ENCODE peak calls at places on chromosomes 1 and 21, in five cellular contexts. O is mammary epithelial cell; S is heart left ventricle; Z is CD4-positive, alpha-beta T cell; E is testis. T is an unnamed sample.

GRCh38 chr21:36658926-36659325 is 40.0 kb upstream of the SIM2 start:
- DNase-seq in O (no peak), S (no peak), Z (no peak), E (no peak), T (no peak)

GRCh38 chr1:228434674-228435073 is 18.0 kb upstream of the TRIM17 start:
- DNase-seq in O (no peak), S (no peak), Z (no peak), E (peak; percentile 31), T (no peak)

GRCh38 chr1:75133754-75134655 is at the start of gene LHX8:
- DNase-seq in O (no peak), S (no peak), Z (no peak), E (no peak), T (no peak)

GRCh38 chr1:234611799-234612351 is 1.9 kb upstream of the IRF2BP2 start:
- DNase-seq in O (no peak), S (peak; percentile 37), Z (peak; percentile 31), E (no peak), T (peak; percentile 39)

GRCh38 chr1:17587693-17588047 is 48.2 kb downstream of the ARHGEF10L start:
- DNase-seq in O (peak; percentile 24), S (no peak), Z (no peak), E (no peak), T (no peak)

GRCh38 chr1:94417962-94418663 is at the start of gene ABCD3:
- DNase-seq in O (peak; percentile 97), S (peak; percentile 98), Z (peak; percentile 98), E (peak; percentile 98), T (peak; percentile 97)

GRCh38 chr21:26641062-26641461 is 68.0 kb upstream of the CYYR1 start:
- DNase-seq in O (no peak), S (no peak), Z (no peak), E (no peak), T (no peak)

GRCh38 chr1:226310123-226310540 is 1.2 kb upstream of the LIN9 start:
- DNase-seq in O (no peak), S (no peak), Z (no peak), E (no peak), T (no peak)

GRCh38 chr1:94992863-94993563 is 66.1 kb upstream of the CNN3 start:
- DNase-seq in O (no peak), S (no peak), Z (no peak), E (no peak), T (no peak)

GRCh38 chr1:54542962-54543539 is 5.0 kb upstream of the ACOT11 start:
- DNase-seq in O (no peak), S (no peak), Z (no peak), E (no peak), T (no peak)

GRCh38 chr1:198491028-198491427 is 49.5 kb downstream of the ATP6V1G3 start:
- DNase-seq in O (no peak), S (no peak), Z (no peak), E (no peak), T (no peak)
- H3K27ac ChIP-seq in O (no peak overlapping the region), S (no peak overlapping the region), Z (no peak overlapping the region), E (no peak overlapping the region), T (no peak overlapping the region)

DNA sequence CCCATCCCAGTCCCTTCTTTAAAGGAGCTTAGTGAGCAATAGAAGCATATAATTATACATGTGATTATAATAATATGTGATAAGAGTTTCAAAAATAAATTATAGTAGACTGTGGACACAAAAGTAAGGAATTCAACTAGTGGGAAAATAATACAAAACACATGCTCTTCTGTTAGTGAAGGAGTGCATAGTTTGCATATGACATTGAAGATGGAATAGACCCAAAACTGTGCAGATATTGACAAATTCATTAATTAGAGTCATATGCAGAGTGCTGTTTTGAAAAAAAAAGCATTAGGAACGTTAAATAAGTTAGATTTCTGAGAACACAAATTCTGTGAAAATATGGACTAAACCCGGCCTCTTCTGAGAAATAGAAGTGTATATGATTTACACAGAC is 278.8 kb downstream of the ASTN1 start:
- DNase-seq in O (no peak), S (no peak), Z (no peak), E (no peak), T (no peak)
- H3K27ac ChIP-seq in O (no peak overlapping the region), S (no peak overlapping the region), Z (no peak overlapping the region), E (no peak overlapping the region), T (no peak overlapping the region)

GRCh38 chr1:27564264-27564579 is 39.7 kb downstream of the AHDC1 start:
- DNase-seq in O (no peak), S (no peak), Z (no peak), E (no peak), T (no peak)

GRCh38 chr1:27567183-27567526 is 36.8 kb downstream of the AHDC1 start:
- DNase-seq in O (no peak), S (no peak), Z (no peak), E (no peak), T (no peak)

GRCh38 chr1:27563407-27564263 is 40.3 kb downstream of the AHDC1 start:
- DNase-seq in O (no peak), S (peak; percentile 71), Z (no peak), E (peak; percentile 76), T (peak; percentile 76)

GRCh38 chr1:27566462-27567182 is 37.3 kb downstream of the AHDC1 start:
- DNase-seq in O (no peak), S (no peak), Z (no peak), E (no peak), T (no peak)

GRCh38 chr1:27564710-27565649 is 39.0 kb downstream of the AHDC1 start:
- DNase-seq in O (no peak), S (peak; percentile 80), Z (no peak), E (no peak), T (no peak)
- H3K27ac ChIP-seq in O (no peak overlapping the region), S (peak overlapping the region; percentile 87), Z (no peak overlapping the region), E (peak overlapping the region; percentile 92), T (peak overlapping the region; percentile 91)

GRCh38 chr1:24761582-24761981 is 16.3 kb downstream of the CLIC4 start:
- DNase-seq in O (peak; percentile 46), S (no peak), Z (no peak), E (no peak), T (no peak)
- H3K27ac ChIP-seq in O (peak overlapping the region; percentile 59), S (no peak overlapping the region), Z (no peak overlapping the region), E (no peak overlapping the region), T (no peak overlapping the region)

DNA sequence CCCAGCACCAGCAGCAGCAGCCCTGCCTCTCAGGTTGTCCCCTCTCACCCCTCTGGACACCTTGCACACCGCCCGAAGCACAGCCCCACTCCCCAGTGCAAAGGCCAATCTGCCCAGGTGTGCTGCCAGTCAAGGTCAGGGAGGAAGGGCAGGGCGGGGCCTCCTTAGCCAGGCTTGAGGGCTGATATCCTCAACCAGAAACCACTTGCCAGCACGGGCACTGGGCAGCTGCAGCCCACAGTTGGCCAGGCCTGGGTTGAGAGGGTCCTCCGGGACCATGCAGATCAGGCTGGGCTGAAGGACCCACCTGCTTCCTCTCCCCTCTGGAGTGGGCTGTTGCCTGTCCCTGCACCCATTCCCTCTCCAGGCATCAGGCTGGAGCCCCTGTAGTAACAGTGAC is 588.3 kb downstream of the NPHP4 start:
- DNase-seq in O (no peak), S (no peak), Z (no peak), E (no peak), T (no peak)
- H3K27ac ChIP-seq in O (no peak overlapping the region), S (no peak overlapping the region), Z (no peak overlapping the region), E (no peak overlapping the region), T (no peak overlapping the region)

DNA sequence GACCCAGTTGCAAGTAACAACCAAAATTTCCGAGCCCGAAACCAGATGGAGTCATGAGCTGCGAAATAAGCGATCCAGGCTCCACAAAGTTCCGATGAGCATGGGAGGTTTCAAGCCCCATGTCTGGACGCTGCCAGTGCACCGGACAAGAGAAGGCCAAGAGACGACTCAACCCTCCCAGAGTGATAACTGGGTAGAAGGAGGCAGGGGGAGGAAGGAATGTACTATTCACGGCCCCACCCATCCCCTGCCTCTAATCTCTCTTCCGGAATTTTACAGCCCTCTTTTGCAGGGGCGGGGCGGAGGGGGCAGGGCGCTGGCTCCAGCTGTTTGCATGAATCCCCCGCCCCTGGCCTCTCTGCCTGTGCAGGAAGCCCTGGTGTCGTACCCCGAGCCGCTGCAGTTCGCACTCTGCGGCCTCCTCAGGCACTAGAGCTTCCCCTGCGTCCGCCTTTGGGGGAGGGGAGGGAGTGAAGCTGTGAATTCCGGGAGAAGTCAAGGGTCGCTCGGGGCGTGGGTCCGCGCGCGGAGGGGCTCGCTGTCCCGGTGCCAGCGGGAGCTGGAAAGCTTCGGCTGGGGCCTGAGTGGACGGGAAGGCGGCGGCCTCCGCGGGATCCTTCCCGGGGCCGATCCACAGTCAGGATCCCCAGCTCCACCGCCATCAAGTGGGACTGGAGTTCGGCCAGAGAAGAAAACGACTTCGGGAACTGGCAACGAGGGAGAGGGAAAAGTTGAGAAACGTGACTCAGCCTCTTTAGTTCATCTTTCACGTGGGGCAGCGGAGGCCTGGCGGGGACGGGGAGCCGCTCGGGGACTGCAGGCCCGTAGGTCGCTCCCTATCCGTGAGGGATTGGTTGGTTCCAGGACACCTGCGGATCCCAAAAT is 6.3 kb upstream of the PTP4A2 start:
- DNase-seq in O (no peak), S (peak; percentile 90), Z (peak; percentile 80), E (peak; percentile 94), T (peak; percentile 88)
- H3K27ac ChIP-seq in O (no peak overlapping the region), S (peak overlapping the region; percentile 96), Z (peak overlapping the region; percentile 83), E (peak overlapping the region; percentile 99), T (peak overlapping the region; percentile 96)

DNA sequence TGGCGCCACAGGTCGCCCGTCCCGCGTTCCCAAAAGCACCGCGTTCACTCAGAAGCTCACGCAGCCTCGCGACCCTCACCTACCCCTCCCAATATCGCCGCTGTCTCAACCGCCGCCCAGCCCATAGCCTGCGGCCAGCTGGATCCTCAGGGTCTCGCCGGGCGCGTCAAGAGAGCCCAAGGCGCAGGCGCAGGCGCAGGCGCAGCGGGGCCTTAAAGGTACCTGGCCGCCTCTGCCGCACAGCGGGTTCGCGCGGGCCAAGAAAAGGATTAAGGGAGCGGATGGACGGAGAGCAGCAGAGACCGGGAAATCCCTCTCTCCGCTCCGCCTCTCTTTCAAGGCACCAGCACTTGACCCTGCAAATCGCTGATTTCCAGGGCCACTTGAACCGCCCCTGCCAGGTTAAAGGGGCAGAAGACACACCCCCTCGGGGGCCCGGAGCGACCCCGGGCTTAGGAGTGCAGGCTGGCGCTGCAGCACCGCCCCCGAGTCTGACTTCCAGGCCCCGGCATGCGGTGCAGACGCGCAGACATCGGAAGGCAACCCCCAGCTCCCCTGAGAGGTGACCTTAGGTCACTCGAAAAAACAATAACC is at the start of gene NBPF20:
- DNase-seq in O (peak; percentile 79), S (peak; percentile 79), Z (peak; percentile 76), E (peak; percentile 88), T (peak; percentile 79)
- H3K27ac ChIP-seq in O (peak within 1 kb of the TSS; percentile 22), S (no peak within 1 kb of the TSS), Z (no peak within 1 kb of the TSS), E (peak within 1 kb of the TSS; percentile 59), T (peak within 1 kb of the TSS; percentile 36)

GRCh38 chr21:37742532-37742931 is 173.7 kb downstream of the KCNJ6 start:
- DNase-seq in O (peak; percentile 25), S (no peak), Z (no peak), E (no peak), T (no peak)
- H3K27ac ChIP-seq in O (no peak overlapping the region), S (no peak overlapping the region), Z (no peak overlapping the region), E (no peak overlapping the region), T (no peak overlapping the region)

DNA sequence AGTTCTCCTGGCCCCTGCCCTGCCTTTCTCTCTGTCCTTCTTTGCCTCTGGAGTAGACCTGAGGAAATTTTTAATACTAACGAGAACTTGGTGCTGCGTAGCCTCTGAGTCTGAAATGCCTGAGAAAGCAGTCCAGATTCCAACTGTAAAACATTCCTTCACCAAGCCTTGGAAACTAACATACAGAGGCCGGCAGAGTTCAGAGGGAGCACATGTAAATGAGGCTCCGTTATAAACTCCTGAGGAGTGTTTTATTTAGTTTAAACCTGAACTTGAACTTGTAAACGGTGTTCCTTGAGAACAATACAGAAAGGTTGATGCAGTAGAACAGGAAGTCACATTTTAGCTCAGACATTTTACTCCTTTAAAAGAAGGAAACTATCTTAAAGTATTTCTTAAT is 280.7 kb downstream of the TM2D1 start:
- DNase-seq in O (no peak), S (no peak), Z (no peak), E (no peak), T (no peak)
- H3K27ac ChIP-seq in O (no peak overlapping the region), S (peak overlapping the region; percentile 40), Z (no peak overlapping the region), E (no peak overlapping the region), T (no peak overlapping the region)